ENCODE peak calls at places on chromosomes 7 and 10, in five cellular contexts. T is AG04449, E is fibroblast of mammary gland, N is SJSA1, L is HFF-Myc. H is an unnamed sample.

GRCh38 chr7:128715079-128715478 is 24.1 kb upstream of the CALU start:
- DNase-seq in T (no peak), E (no peak), N (no peak), L (no peak), H (no peak)

GRCh38 chr10:34786464-34786863 is 28.6 kb downstream of the PARD3 start:
- DNase-seq in T (no peak), E (peak), N (no peak), L (peak), H (no peak)

GRCh38 chr7:17312641-17313040 is 14.2 kb downstream of the AHR start:
- DNase-seq in T (no peak), E (no peak), N (no peak), L (no peak), H (no peak)

GRCh38 chr10:35640474-35640873 is 1.6 kb downstream of the FZD8 start:
- DNase-seq in T (no peak), E (peak), N (peak), L (no peak), H (no peak)

GRCh38 chr10:116183733-116184447 is 89.1 kb downstream of the GFRA1 start:
- DNase-seq in T (no peak), E (peak), N (no peak), L (peak), H (no peak)

GRCh38 chr10:23139677-23140076 is 44.3 kb downstream of the MSRB2 start:
- DNase-seq in T (no peak), E (no peak), N (no peak), L (no peak), H (no peak)

GRCh38 chr10:68075550-68076004 is 494 bp upstream of the HERC4 start:
- DNase-seq in T (no peak), E (no peak), N (no peak), L (no peak), H (no peak)

GRCh38 chr7:130912910-130913720 is 179.1 kb upstream of the KLF14 start:
- DNase-seq in T (peak), E (peak), N (peak), L (peak), H (peak)

GRCh38 chr7:63080406-63080805 is 918.2 kb upstream of the ZNF722 start:
- DNase-seq in T (no peak), E (no peak), N (no peak), L (no peak), H (no peak)

GRCh38 chr7:28180364-28181147 is at the start of gene JAZF1:
- DNase-seq in T (no peak), E (peak), N (peak), L (no peak), H (peak)

GRCh38 chr7:80604436-80604835 is 34.0 kb upstream of the CD36 start:
- DNase-seq in T (no peak), E (no peak), N (no peak), L (no peak), H (no peak)

GRCh38 chr7:103990991-103991390 is 1.5 kb upstream of the RELN start:
- DNase-seq in T (no peak), E (no peak), N (no peak), L (no peak), H (no peak)

GRCh38 chr10:77249901-77250459 is 387.6 kb downstream of the KCNMA1 start:
- DNase-seq in T (no peak), E (no peak), N (no peak), L (no peak), H (no peak)

GRCh38 chr7:6553460-6554044 is 2.3 kb upstream of the GRID2IP start:
- DNase-seq in T (no peak), E (no peak), N (no peak), L (no peak), H (no peak)

GRCh38 chr10:69087600-69088470 is at the start of gene SRGN:
- DNase-seq in T (peak), E (peak), N (peak), L (no peak), H (no peak)
- H3K4me3 ChIP-seq in T (peak), E (peak), N (peak), L (no peak), H (peak)

DNA sequence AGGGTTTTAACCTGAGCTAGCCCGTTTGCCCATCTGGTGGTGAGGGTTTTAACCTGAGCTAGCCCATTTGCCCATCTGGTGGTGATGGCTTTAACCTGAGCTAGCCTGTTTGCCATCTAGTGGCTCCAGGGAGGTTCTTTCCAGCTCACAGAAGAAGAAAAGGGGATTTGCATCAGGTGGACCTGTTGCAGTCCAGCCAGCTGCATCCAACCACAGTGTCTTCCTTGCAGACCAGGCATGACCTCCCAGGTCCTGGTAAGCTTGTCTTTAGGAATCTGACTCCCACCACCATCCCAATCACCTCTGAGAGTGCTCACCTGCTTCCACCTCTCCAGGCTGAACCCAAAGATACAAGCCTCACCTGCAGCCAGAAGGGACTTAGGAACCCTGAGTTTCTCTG is 62.4 kb upstream of the EMX2 start:
- DNase-seq in T (no peak), E (no peak), N (no peak), L (no peak), H (no peak)
- H3K4me3 ChIP-seq in T (no peak), E (no peak), N (no peak), L (no peak), H (no peak)

GRCh38 chr7:151062111-151062398 is 2.7 kb downstream of the SLC4A2 start:
- DNase-seq in T (no peak), E (no peak), N (no peak), L (no peak), H (no peak)
- H3K4me3 ChIP-seq in T (peak), E (no peak), N (no peak), L (peak), H (no peak)

DNA sequence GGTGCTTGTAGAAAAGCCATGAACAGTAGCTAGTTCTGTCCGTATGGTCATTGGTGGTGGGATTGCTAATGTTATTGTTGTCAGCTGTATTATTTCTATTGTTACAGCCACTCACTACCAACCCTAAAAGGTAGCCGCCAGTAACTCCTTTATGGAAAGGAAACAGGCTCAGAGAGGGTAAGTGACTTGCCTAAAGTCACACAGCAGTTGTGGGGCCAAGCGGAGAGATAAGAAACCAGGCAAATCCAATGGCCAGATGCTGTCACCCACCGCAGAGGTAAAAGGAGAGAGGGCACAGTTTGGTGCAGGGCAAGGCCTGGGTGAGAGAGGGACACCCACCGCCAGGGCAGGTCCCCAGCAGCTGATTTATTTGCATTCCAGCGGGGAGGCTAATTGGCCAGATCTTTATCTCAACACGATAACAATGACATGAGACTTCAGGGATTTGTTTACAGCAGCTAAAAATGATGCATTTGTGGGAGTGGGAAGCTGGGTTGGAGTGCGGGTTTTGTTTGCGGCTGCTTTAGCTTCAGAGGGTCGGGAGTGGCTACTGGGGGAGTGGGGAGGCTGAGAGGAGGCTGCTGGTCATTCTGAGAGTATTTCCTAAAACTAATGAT is 8.6 kb upstream of the NKX2-3 start:
- DNase-seq in T (no peak), E (no peak), N (no peak), L (no peak), H (no peak)
- H3K4me3 ChIP-seq in T (no peak), E (no peak), N (no peak), L (no peak), H (no peak)

GRCh38 chr10:21515581-21516269 is 9.8 kb downstream of the SKIDA1 start:
- DNase-seq in T (no peak), E (no peak), N (no peak), L (no peak), H (no peak)
- H3K4me3 ChIP-seq in T (peak), E (peak), N (peak), L (peak), H (peak)

H was measured in RWPE2.